ENCODE peak calls at places on chromosomes 5 and 9, in seven cellular contexts. L is Peyer's patch; W is CD4-positive, alpha-beta memory T cell; P is pancreas; K is transverse colon; X is IMR-90; A is tibial artery. C is an unnamed sample. For H3K4me1, the result is how much of the 10 kb centered on the place peaks cover.

GRCh38 chr9:93134018-93134739 is at the start of gene NINJ1:
- DNase-seq in X (peak), K (peak), P (peak), W (peak), L (peak), A (peak), C (peak)

GRCh38 chr5:55172051-55172899 is 702 bp downstream of the CDC20B start:
- DNase-seq in A (no peak), X (peak), L (no peak), K (peak), W (peak), P (peak), C (peak)

GRCh38 chr9:20032413-20033006 is 243.7 kb upstream of the SLC24A2 start:
- DNase-seq in X (no peak), A (no peak), K (no peak), L (no peak), P (no peak), W (no peak), C (no peak)

GRCh38 chr9:127788337-127789011 is 2.6 kb downstream of the CDK9 start:
- DNase-seq in W (no peak), X (no peak), L (no peak), K (no peak), A (no peak), P (peak), C (no peak)

GRCh38 chr5:159786201-159786600 is 130.1 kb upstream of the ADRA1B start:
- DNase-seq in X (no peak), W (no peak), P (no peak), K (no peak), L (no peak), A (no peak), C (no peak)

GRCh38 chr5:90802695-90803317 is 244.2 kb downstream of the ADGRV1 start:
- DNase-seq in X (peak), P (peak), L (no peak), K (peak), A (no peak), W (peak), C (peak)

GRCh38 chr5:180898621-180899246 is at the start of gene BTNL8:
- DNase-seq in A (no peak), P (no peak), W (no peak), X (no peak), K (peak), L (peak), C (peak)

GRCh38 chr5:127112347-127112864 is 39.1 kb upstream of the C5orf63 start:
- DNase-seq in W (no peak), L (no peak), K (no peak), P (no peak), A (no peak), X (no peak), C (no peak)

GRCh38 chr9:95495529-95495928 is 21.2 kb downstream of the PTCH1 start:
- DNase-seq in P (no peak), A (no peak), X (no peak), L (no peak), W (no peak), K (no peak), C (no peak)

GRCh38 chr9:135582966-135583685 is 21.6 kb downstream of the PAEP start:
- DNase-seq in P (no peak), K (no peak), A (no peak), L (no peak), X (no peak), W (no peak), C (no peak)

GRCh38 chr9:107487521-107488399 is 1.8 kb downstream of the KLF4 start:
- DNase-seq in K (peak), W (no peak), P (peak), L (peak), A (peak), X (no peak), C (no peak)
- H3K4me3 ChIP-seq in K (peak), W (no peak), P (peak), L (peak), A (peak), X (peak), C (peak)

GRCh38 chr9:109101810-109102209 is 17.9 kb downstream of the TMEM245 start:
- DNase-seq in P (peak), L (no peak), K (no peak), W (peak), X (peak), A (no peak), C (no peak)
- H3K4me1 ChIP-seq in P (half or more), L (under half), K (under half), W (half or more), X (under half), A (under half), C (half or more)

GRCh38 chr9:97695390-97695789 is 1.8 kb downstream of the XPA start:
- DNase-seq in A (no peak), L (no peak), X (no peak), K (no peak), P (no peak), W (no peak), C (no peak)
- H3K4me3 ChIP-seq in A (peak), L (no peak), X (no peak), K (no peak), P (peak), W (no peak), C (peak)

GRCh38 chr9:114604974-114605373 is 6.1 kb upstream of the TMEM268 start:
- DNase-seq in L (no peak), P (no peak), K (no peak), A (no peak), X (no peak), W (no peak), C (no peak)
- H3K4me1 ChIP-seq in L (under half), P (under half), K (under half), A (under half), X (under half), W (under half), C (under half)